ENCODE peak calls at places on chromosomes 5 and 9, in nine cellular contexts. N, B, L, E, F, U, H, Q and V are unnamed samples. For H3K36me3 and H3K4me1, the result is how much of the 10 kb centered on the place peaks cover.

GRCh38 chr9:129550199-129550839 is 70.6 kb downstream of the C9orf50 start:
- DNase-seq in N (peak), B (peak), L (no peak), E (peak), F (peak), U (peak), H (peak), Q (no peak), V (peak)

GRCh38 chr5:86806206-86806605 is 188.5 kb downstream of the COX7C start:
- DNase-seq in N (no peak), B (no peak), L (no peak), E (no peak), F (no peak), U (peak), H (no peak), Q (no peak), V (no peak)

GRCh38 chr5:178215263-178216002 is 11.1 kb downstream of the HNRNPAB start:
- DNase-seq in N (peak), B (no peak), L (no peak), E (no peak), F (peak), U (peak), H (no peak), Q (no peak), V (no peak)

GRCh38 chr5:77958642-77959315 is 182.6 kb upstream of the TBCA start:
- DNase-seq in N (no peak), B (no peak), L (no peak), E (no peak), F (no peak), U (no peak), H (peak), Q (no peak), V (no peak)

GRCh38 chr9:131198316-131198715 is 72.9 kb downstream of the NUP214 start:
- DNase-seq in N (peak), B (no peak), L (no peak), E (no peak), F (no peak), U (no peak), H (no peak), Q (no peak), V (no peak)

GRCh38 chr5:64451551-64451950 is 54.3 kb upstream of the RGS7BP start:
- DNase-seq in N (no peak), B (no peak), L (peak), E (no peak), F (no peak), U (no peak), H (peak), Q (no peak), V (no peak)

GRCh38 chr5:7754997-7755596 is 95.8 kb downstream of the CFAP90 start:
- DNase-seq in N (no peak), B (peak), L (peak), E (peak), F (peak), U (peak), H (peak), Q (no peak), V (no peak)

GRCh38 chr9:17402309-17402708 is 176.6 kb upstream of the SH3GL2 start:
- DNase-seq in N (no peak), B (no peak), L (peak), E (peak), F (no peak), U (no peak), H (peak), Q (no peak), V (no peak)

GRCh38 chr5:110441035-110441434 is 285.4 kb downstream of the TMEM232 start:
- DNase-seq in N (no peak), B (no peak), L (peak), E (peak), F (no peak), U (peak), H (peak), Q (no peak), V (no peak)

GRCh38 chr9:133368249-133368881 is 7.5 kb downstream of the SURF4 start:
- DNase-seq in N (no peak), B (no peak), L (no peak), E (peak), F (no peak), U (peak), H (no peak), Q (no peak), V (no peak)

GRCh38 chr9:71663216-71663615 is 105.1 kb downstream of the CEMIP2 start:
- DNase-seq in N (no peak), B (no peak), L (no peak), E (no peak), F (no peak), U (no peak), H (peak), Q (no peak), V (no peak)

GRCh38 chr9:37963936-37964739 is 60.2 kb upstream of the SLC25A51 start:
- DNase-seq in N (peak), B (no peak), L (no peak), E (peak), F (peak), U (peak), H (no peak), Q (no peak), V (no peak)

GRCh38 chr9:12916037-12916436 is 141.2 kb downstream of the LURAP1L start:
- DNase-seq in N (no peak), B (no peak), L (peak), E (peak), F (no peak), U (no peak), H (peak), Q (no peak), V (no peak)

GRCh38 chr5:111337133-111337532 is 112.9 kb downstream of the CAMK4 start:
- DNase-seq in N (no peak), B (no peak), L (no peak), E (no peak), F (no peak), U (no peak), H (no peak), Q (no peak), V (no peak)

GRCh38 chr5:60652206-60652605 is 47.8 kb downstream of the DEPDC1B start:
- DNase-seq in N (no peak), B (no peak), L (no peak), E (peak), F (no peak), U (peak), H (no peak), Q (no peak), V (no peak)

GRCh38 chr5:120436996-120437395 is 27.1 kb upstream of the PRR16 start:
- DNase-seq in N (no peak), B (no peak), L (no peak), E (peak), F (no peak), U (no peak), H (no peak), Q (no peak), V (no peak)

GRCh38 chr9:105050296-105050695 is 122.3 kb upstream of the ABCA1 start:
- DNase-seq in N (no peak), B (no peak), L (no peak), E (peak), F (no peak), U (no peak), H (no peak), Q (no peak), V (no peak)

GRCh38 chr9:98289811-98290210 is 34.4 kb upstream of the TBC1D2 start:
- DNase-seq in N (no peak), B (no peak), L (no peak), E (no peak), F (no peak), U (no peak), H (no peak), Q (no peak), V (no peak)

GRCh38 chr5:135232958-135233357 is 166.1 kb downstream of the MACROH2A1 start:
- DNase-seq in N (peak), B (no peak), L (no peak), E (peak), F (peak), U (no peak), H (no peak), Q (no peak), V (no peak)

GRCh38 chr9:113542016-113542415 is 78.5 kb downstream of the RGS3 start:
- DNase-seq in N (no peak), B (no peak), L (no peak), E (no peak), F (no peak), U (no peak), H (no peak), Q (no peak), V (no peak)

GRCh38 chr5:98163796-98164493 is 609.5 kb upstream of the RGMB start:
- DNase-seq in N (no peak), B (no peak), L (no peak), E (no peak), F (no peak), U (no peak), H (no peak), Q (no peak), V (no peak)

GRCh38 chr5:172133359-172134029 is 54.5 kb downstream of the STK10 start:
- DNase-seq in N (no peak), B (no peak), L (no peak), E (peak), F (peak), U (no peak), H (no peak), Q (no peak), V (peak)

GRCh38 chr5:4758550-4758949 is 381.6 kb upstream of the ADAMTS16 start:
- DNase-seq in N (no peak), B (no peak), L (no peak), E (no peak), F (no peak), U (no peak), H (no peak), Q (no peak), V (no peak)

GRCh38 chr5:61817472-61818326 is 485.6 kb downstream of the ZSWIM6 start:
- DNase-seq in N (no peak), B (peak), L (peak), E (peak), F (peak), U (peak), H (peak), Q (no peak), V (no peak)

GRCh38 chr9:101601904-101602765 is 7.4 kb upstream of the PPP3R2 start:
- DNase-seq in N (no peak), B (peak), L (peak), E (peak), F (no peak), U (peak), H (peak), Q (no peak), V (no peak)

GRCh38 chr5:27733242-27733641 is 694.9 kb upstream of the CDH9 start:
- DNase-seq in N (no peak), B (no peak), L (no peak), E (no peak), F (no peak), U (no peak), H (no peak), Q (no peak), V (no peak)

GRCh38 chr5:51678335-51678734 is 295.1 kb downstream of the ISL1 start:
- DNase-seq in N (no peak), B (no peak), L (no peak), E (no peak), F (no peak), U (no peak), H (no peak), Q (no peak), V (no peak)

GRCh38 chr5:96259211-96259772 is 173.8 kb downstream of the PCSK1 start:
- DNase-seq in N (no peak), B (no peak), L (no peak), E (peak), F (no peak), U (no peak), H (no peak), Q (no peak), V (no peak)

GRCh38 chr9:97176206-97176605 is 131.3 kb upstream of the CCDC180 start:
- DNase-seq in N (no peak), B (no peak), L (no peak), E (no peak), F (no peak), U (no peak), H (no peak), Q (no peak), V (no peak)

GRCh38 chr5:119168401-119168800 is 97.5 kb downstream of the DMXL1 start:
- DNase-seq in N (no peak), B (no peak), L (no peak), E (no peak), F (no peak), U (no peak), H (no peak), Q (no peak), V (no peak)

GRCh38 chr5:138716456-138716924 is 36.7 kb upstream of the CTNNA1 start:
- DNase-seq in N (no peak), B (no peak), L (no peak), E (no peak), F (no peak), U (no peak), H (peak), Q (no peak), V (no peak)

GRCh38 chr5:149594206-149594895 is 13.1 kb downstream of the ARHGEF37 start:
- DNase-seq in N (no peak), B (no peak), L (no peak), E (no peak), F (no peak), U (no peak), H (no peak), Q (no peak), V (no peak)

GRCh38 chr5:172870261-172870806 is 36.3 kb downstream of the ERGIC1 start:
- DNase-seq in N (no peak), B (peak), L (no peak), E (peak), F (peak), U (no peak), H (no peak), Q (no peak), V (peak)

GRCh38 chr5:42057254-42057690 is 132.2 kb downstream of the FBXO4 start:
- DNase-seq in N (no peak), B (peak), L (peak), E (peak), F (no peak), U (peak), H (peak), Q (peak), V (no peak)

GRCh38 chr5:120479066-120479465 is 15.0 kb downstream of the PRR16 start:
- DNase-seq in N (no peak), B (no peak), L (no peak), E (no peak), F (no peak), U (no peak), H (no peak), Q (no peak), V (no peak)

GRCh38 chr5:139649082-139649991 is 1.2 kb downstream of the CXXC5 start:
- DNase-seq in N (peak), B (no peak), L (no peak), E (peak), F (peak), U (no peak), H (peak), Q (no peak), V (no peak)

GRCh38 chr5:77642915-77643653 is 4.6 kb upstream of the OTP start:
- DNase-seq in N (peak), B (no peak), L (no peak), E (no peak), F (no peak), U (no peak), H (peak), Q (no peak), V (no peak)

DNA sequence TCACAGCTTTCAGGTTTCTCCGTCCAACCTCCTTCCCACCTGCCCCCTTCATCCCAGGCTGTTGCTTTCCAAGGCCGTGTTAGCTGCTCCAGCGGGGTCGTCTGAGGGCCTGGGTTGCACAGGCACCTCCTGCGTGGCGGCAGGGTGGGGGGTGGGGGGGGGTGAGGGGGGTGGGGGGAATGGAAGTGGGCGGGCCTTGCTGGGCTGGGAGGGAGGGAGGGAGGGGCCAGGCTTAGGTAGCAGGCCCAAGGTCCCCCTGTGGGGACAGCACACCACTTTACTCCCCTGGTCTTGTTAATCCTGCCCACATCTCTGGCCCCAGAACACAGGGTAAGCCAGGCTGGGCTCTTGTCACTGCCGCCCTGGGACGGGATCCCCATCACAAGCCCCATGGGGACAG is 99.1 kb downstream of the RXRA start:
- DNase-seq in N (no peak), B (no peak), L (no peak), E (no peak), F (no peak), U (no peak), H (no peak), Q (no peak), V (no peak)
- H3K36me3 ChIP-seq in N (under half), B (under half), L (under half), E (under half), F (under half), U (under half), H (under half), Q (under half), V (under half)

GRCh38 chr5:73859696-73860095 is 233.7 kb downstream of the ARHGEF28 start:
- DNase-seq in N (no peak), B (no peak), L (no peak), E (no peak), F (no peak), U (no peak), H (no peak), Q (no peak), V (no peak)

GRCh38 chr5:73863911-73864310 is 237.9 kb downstream of the ARHGEF28 start:
- DNase-seq in N (no peak), B (no peak), L (no peak), E (no peak), F (no peak), U (no peak), H (no peak), Q (no peak), V (no peak)

GRCh38 chr5:73858786-73859185 is 232.8 kb downstream of the ARHGEF28 start:
- DNase-seq in N (no peak), B (no peak), L (no peak), E (peak), F (no peak), U (no peak), H (no peak), Q (no peak), V (no peak)

GRCh38 chr5:73862796-73863195 is 236.8 kb downstream of the ARHGEF28 start:
- DNase-seq in N (no peak), B (no peak), L (no peak), E (no peak), F (no peak), U (no peak), H (no peak), Q (no peak), V (no peak)

DNA sequence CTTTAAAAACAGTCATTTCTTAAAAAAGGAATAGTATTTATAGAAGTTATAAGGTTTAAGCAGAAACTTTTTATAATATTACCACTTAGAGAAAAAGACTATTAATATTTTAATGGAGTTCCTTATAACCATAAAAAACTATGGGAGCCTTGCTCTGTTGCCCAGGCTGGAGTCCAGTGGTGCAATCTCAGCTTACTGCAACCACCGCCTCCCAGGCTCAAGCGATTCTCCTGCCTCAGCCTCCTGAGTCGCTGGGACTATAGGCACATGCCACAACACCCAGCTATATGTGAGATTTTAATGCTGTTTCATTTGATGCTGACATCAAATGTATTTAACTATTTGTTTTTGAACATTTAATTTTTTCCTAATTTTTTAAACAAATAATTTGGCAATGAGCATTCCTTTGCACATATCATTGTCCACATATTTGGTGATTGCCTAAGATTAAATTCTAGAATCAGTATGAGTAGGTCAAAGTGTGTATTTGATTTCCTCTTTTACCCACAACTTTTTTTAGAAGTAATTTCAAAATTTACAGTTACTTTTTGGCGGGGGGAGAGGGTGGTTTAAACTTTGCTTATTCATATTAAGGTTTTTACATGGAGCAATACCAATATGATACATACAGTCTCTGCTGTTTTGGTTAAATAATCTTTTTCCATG is 235.4 kb downstream of the ARHGEF28 start:
- DNase-seq in N (no peak), B (no peak), L (no peak), E (peak), F (no peak), U (no peak), H (no peak), Q (no peak), V (no peak)
- H3K4me3 ChIP-seq in N (no peak), B (no peak), L (no peak), E (no peak), F (no peak), U (no peak), H (no peak), Q (no peak), V (no peak)

GRCh38 chr5:1515311-1515920 is 8.3 kb downstream of the LPCAT1 start:
- DNase-seq in N (peak), B (peak), L (no peak), E (no peak), F (peak), U (no peak), H (peak), Q (peak), V (peak)
- H3K4me1 ChIP-seq in N (under half), B (under half), L (under half), E (under half), F (under half), U (under half), H (half or more), Q (half or more), V (under half)

GRCh38 chr9:6479959-6480358 is 67.0 kb downstream of the UHRF2 start:
- DNase-seq in N (no peak), B (no peak), L (no peak), E (no peak), F (no peak), U (peak), H (no peak), Q (no peak), V (no peak)

GRCh38 chr9:6488395-6488794 is 75.4 kb downstream of the UHRF2 start:
- DNase-seq in N (no peak), B (no peak), L (no peak), E (peak), F (no peak), U (no peak), H (peak), Q (no peak), V (no peak)

GRCh38 chr9:6489099-6489498 is 76.1 kb downstream of the UHRF2 start:
- DNase-seq in N (no peak), B (no peak), L (no peak), E (no peak), F (no peak), U (no peak), H (no peak), Q (no peak), V (no peak)

DNA sequence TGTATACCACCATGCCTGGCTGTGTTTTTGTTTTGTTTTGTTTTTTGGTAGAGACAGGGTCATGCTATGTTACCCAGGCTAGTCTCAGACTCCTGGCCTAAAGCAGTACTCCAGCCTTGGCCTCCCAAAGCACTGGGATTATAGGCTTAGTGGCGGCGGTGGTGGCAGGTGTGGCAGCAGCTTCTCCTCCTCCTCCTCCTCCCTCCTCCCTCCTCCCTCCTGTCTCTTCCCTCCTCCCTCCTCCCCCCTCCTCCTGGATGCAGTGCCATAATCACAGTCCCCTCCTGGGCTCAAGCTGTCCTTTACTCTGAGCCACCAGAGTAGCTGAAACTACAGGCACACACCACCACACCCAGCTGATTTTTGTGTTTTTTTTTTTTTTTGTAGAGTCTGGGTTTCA is 71.2 kb downstream of the UHRF2 start:
- DNase-seq in N (no peak), B (no peak), L (no peak), E (no peak), F (no peak), U (no peak), H (no peak), Q (no peak), V (no peak)
- H3K36me3 ChIP-seq in N (under half), B (under half), L (half or more), E (half or more), F (under half), U (under half), H (under half), Q (under half), V (half or more)

GRCh38 chr5:15612915-15613635 is 113.1 kb downstream of the FBXL7 start:
- DNase-seq in N (no peak), B (no peak), L (no peak), E (no peak), F (no peak), U (no peak), H (no peak), Q (no peak), V (no peak)
- H3K4me3 ChIP-seq in N (no peak), B (no peak), L (no peak), E (no peak), F (no peak), U (no peak), H (no peak), Q (no peak), V (no peak)

GRCh38 chr9:88748566-88749238 is 213.7 kb downstream of the NXNL2 start:
- DNase-seq in N (peak), B (peak), L (no peak), E (peak), F (peak), U (no peak), H (no peak), Q (no peak), V (peak)
- H3K4me1 ChIP-seq in N (under half), B (under half), L (under half), E (under half), F (under half), U (under half), H (under half), Q (under half), V (under half)